ENCODE peak calls at places on chromosomes 1 and 21, in seven cellular contexts. Q, R, U, E, S, K and P are unnamed samples. For H3K27me3, the result is how much of the 10 kb centered on the place peaks cover.

GRCh38 chr1:171254859-171255258 is 6.6 kb downstream of the FMO1 start:
- DNase-seq in E (no peak), U (no peak), K (no peak), Q (no peak), S (no peak), R (no peak), P (no peak)

GRCh38 chr1:154940880-154941228 is 4.3 kb upstream of the PMVK start:
- DNase-seq in Q (no peak), R (no peak), U (no peak), S (no peak), K (no peak), E (no peak), P (no peak)

GRCh38 chr1:184362876-184363275 is 24.0 kb upstream of the C1orf21 start:
- DNase-seq in S (no peak), E (no peak), R (no peak), Q (no peak), U (no peak), K (no peak), P (no peak)

GRCh38 chr1:2072109-2072806 is 22.0 kb downstream of the PRKCZ start:
- DNase-seq in R (no peak), E (peak), Q (no peak), S (no peak), K (no peak), U (no peak), P (no peak)

GRCh38 chr1:43981135-43981491 is 2.1 kb downstream of the B4GALT2 start:
- DNase-seq in S (no peak), Q (peak), E (peak), R (no peak), K (no peak), U (no peak), P (no peak)

GRCh38 chr1:207823880-207824566 is 72.2 kb downstream of the CD46 start:
- DNase-seq in S (peak), K (peak), Q (peak), U (peak), R (peak), E (peak), P (peak)

GRCh38 chr1:16152521-16153087 is 3.3 kb downstream of the EPHA2 start:
- DNase-seq in Q (no peak), K (no peak), R (no peak), U (no peak), S (no peak), E (peak), P (no peak)

GRCh38 chr1:248702714-248703113 is at the start of gene OR14I1:
- DNase-seq in Q (no peak), E (no peak), S (no peak), U (no peak), R (no peak), K (no peak), P (no peak)

GRCh38 chr1:23592209-23592905 is 33.1 kb upstream of the ID3 start:
- DNase-seq in U (no peak), E (no peak), Q (no peak), K (no peak), R (no peak), S (no peak), P (no peak)

GRCh38 chr21:21002137-21002536 is 3.9 kb downstream of the NCAM2 start:
- DNase-seq in Q (no peak), R (no peak), S (no peak), U (no peak), E (no peak), K (no peak), P (no peak)

GRCh38 chr1:176577651-176578197 is 114.7 kb downstream of the PAPPA2 start:
- DNase-seq in E (no peak), S (no peak), Q (no peak), K (no peak), R (no peak), U (no peak), P (no peak)

GRCh38 chr1:35298464-35298863 is 30.0 kb downstream of the ZMYM4 start:
- DNase-seq in S (no peak), K (no peak), U (no peak), Q (peak), E (no peak), R (no peak), P (no peak)

GRCh38 chr1:202643397-202644218 is 66.6 kb downstream of the SYT2 start:
- DNase-seq in U (no peak), K (peak), E (peak), Q (no peak), S (no peak), R (no peak), P (no peak)

DNA sequence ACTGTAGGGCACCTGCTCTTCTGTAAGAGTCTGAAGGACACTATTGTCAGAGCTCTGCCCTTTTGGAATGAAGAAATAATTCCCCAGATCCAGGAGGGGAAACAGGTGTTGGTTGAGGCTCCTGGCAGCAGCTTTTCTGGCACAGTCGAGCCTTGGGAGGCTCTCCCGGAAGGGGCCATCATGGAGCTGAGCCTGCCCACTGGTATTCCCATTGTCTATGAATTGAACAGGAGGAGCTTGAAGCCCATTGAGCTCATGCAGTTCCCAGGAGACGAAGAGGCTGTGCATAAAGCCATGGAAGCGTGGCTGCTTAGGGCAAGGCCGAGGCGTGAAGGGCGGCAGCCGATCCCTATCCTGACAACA is 26.6 kb downstream of the UBE4B start:
- DNase-seq in K (no peak), R (no peak), Q (no peak), U (no peak), S (no peak), E (no peak), P (no peak)
- H3K27ac ChIP-seq in K (no peak), R (peak), Q (no peak), U (no peak), S (no peak), E (no peak), P (peak)

GRCh38 chr1:201230676-201231075 is 40.1 kb downstream of the IGFN1 start:
- DNase-seq in U (no peak), Q (no peak), K (no peak), S (no peak), R (no peak), E (no peak), P (no peak)
- TF ChIP-seq EP300 in U (no peak), Q (no peak), K (no peak), S (no peak), R (no peak), E (no peak), P (no peak)

GRCh38 chr21:44828362-44829056 is 10.6 kb upstream of the SUMO3 start:
- DNase-seq in Q (no peak), S (no peak), U (no peak), E (no peak), K (no peak), R (no peak), P (no peak)
- H3K27me3 ChIP-seq in Q (under half), S (under half), U (under half), E (under half), K (under half), R (under half), P (under half)

GRCh38 chr21:34956416-34957316 is 92.4 kb downstream of the RUNX1 start:
- DNase-seq in Q (no peak), R (no peak), U (no peak), K (no peak), E (no peak), S (no peak), P (no peak)
- H3K27ac ChIP-seq in Q (no peak), R (no peak), U (no peak), K (no peak), E (no peak), S (no peak), P (no peak)

DNA sequence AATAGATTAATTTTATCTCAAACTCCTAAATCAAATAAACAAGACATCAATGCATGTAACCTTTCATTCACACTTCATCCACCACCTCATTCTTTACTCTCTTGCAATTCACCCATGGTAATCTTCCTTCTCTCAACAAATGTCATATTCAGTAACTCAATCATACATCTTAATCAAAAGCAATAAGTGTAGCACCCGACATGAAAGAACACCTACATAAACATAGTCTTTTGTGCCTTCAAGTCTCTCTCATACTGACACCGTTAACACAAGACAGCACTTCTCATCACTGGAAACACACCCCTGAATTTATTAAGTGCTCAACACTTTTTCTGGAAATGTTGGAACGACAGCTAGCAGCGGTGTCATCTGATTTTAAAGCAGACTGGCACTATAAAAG is 225.9 kb downstream of the TTLL7 start:
- DNase-seq in E (no peak), Q (no peak), U (no peak), K (no peak), R (no peak), S (no peak), P (no peak)
- TF ChIP-seq EP300 in E (no peak), Q (no peak), U (no peak), K (no peak), R (no peak), S (no peak), P (no peak)

GRCh38 chr1:39694026-39694425 is 2.8 kb upstream of the HPCAL4 start:
- DNase-seq in S (no peak), K (no peak), Q (no peak), E (no peak), R (no peak), U (no peak), P (no peak)

GRCh38 chr1:39692152-39693064 is 1.2 kb upstream of the HPCAL4 start:
- DNase-seq in U (no peak), R (no peak), Q (peak), S (no peak), E (peak), K (peak), P (no peak)

GRCh38 chr1:39696448-39696847 is 5.2 kb upstream of the HPCAL4 start:
- DNase-seq in U (no peak), K (no peak), R (no peak), S (no peak), E (no peak), Q (no peak), P (no peak)

GRCh38 chr1:39691383-39692151 is at the start of gene HPCAL4:
- DNase-seq in K (peak), U (peak), S (peak), E (peak), Q (peak), R (peak), P (peak)

DNA sequence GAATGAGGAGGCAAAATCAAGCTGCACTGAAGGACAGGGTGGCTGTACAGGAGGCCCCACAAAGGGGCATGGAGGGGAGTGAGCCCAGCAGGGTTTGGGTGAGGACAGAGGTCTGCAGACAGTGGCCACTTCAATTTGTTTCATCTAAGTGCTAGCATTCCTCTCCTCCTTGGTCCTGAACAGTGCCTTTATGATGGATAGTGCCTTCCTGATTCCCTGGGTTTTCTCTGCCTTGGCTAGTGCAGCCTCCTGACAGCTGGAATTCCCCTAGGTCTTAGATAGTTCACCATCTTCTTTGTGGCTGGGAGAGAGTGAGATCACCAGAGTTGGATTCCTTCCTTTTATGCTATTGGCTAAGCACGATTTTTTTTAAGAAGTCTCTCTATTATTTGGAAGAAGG is 3.8 kb upstream of the HPCAL4 start:
- DNase-seq in U (no peak), K (no peak), R (no peak), S (no peak), E (no peak), Q (no peak), P (no peak)
- H3K27me3 ChIP-seq in U (under half), K (half or more), R (half or more), S (under half), E (half or more), Q (half or more), P (half or more)

GRCh38 chr1:148263906-148264255 is 111.8 kb upstream of the NBPF11 start:
- DNase-seq in R (no peak), S (no peak), E (peak), U (no peak), K (peak), Q (peak), P (no peak)
- H3K27ac ChIP-seq in R (peak), S (no peak), E (peak), U (peak), K (peak), Q (no peak), P (peak)

GRCh38 chr1:161260939-161261858 is 2.7 kb downstream of the PCP4L1 start:
- DNase-seq in U (no peak), Q (no peak), S (no peak), K (no peak), E (no peak), R (no peak), P (no peak)
- TF ChIP-seq EP300 in U (no peak), Q (no peak), S (no peak), K (no peak), E (no peak), R (no peak), P (no peak)

GRCh38 chr1:5480906-5481305 is 511.3 kb downstream of the NPHP4 start:
- DNase-seq in R (no peak), E (no peak), U (no peak), S (no peak), Q (no peak), K (no peak), P (no peak)
- H3K27me3 ChIP-seq in R (half or more), E (under half), U (under half), S (under half), Q (half or more), K (under half), P (under half)